ENCODE peak calls at places on chromosomes 12 and 14, in seven cellular contexts. One of them, this sample, is unnamed.

GRCh38 chr14:86057018-86057667 is 527.2 kb downstream of the FLRT2 start:
- DNase-seq in B cell: no peak
- DNase-seq in nephron progenitor cell: peak
- DNase-seq in cardiac muscle cell: peak
- DNase-seq in hippocampal formation: peak
- DNase-seq in mesothelial cell of epicardium: no peak
- DNase-seq in SJSA1: no peak
- DNase-seq in this sample: no peak

GRCh38 chr14:52951730-52952481 is 1.1 kb upstream of the FERMT2 start:
- DNase-seq in mesothelial cell of epicardium: no peak
- DNase-seq in B cell: no peak
- DNase-seq in cardiac muscle cell: peak
- DNase-seq in SJSA1: peak
- DNase-seq in hippocampal formation: peak
- DNase-seq in nephron progenitor cell: peak
- DNase-seq in this sample: peak

GRCh38 chr12:10361622-10362021 is 28.2 kb downstream of the KLRK1 start:
- DNase-seq in B cell: no peak
- DNase-seq in cardiac muscle cell: peak
- DNase-seq in nephron progenitor cell: no peak
- DNase-seq in hippocampal formation: no peak
- DNase-seq in SJSA1: no peak
- DNase-seq in mesothelial cell of epicardium: no peak
- DNase-seq in this sample: no peak

GRCh38 chr12:25800101-25800500 is 158.4 kb upstream of the RASSF8 start:
- DNase-seq in SJSA1: no peak
- DNase-seq in hippocampal formation: no peak
- DNase-seq in mesothelial cell of epicardium: no peak
- DNase-seq in cardiac muscle cell: peak
- DNase-seq in nephron progenitor cell: no peak
- DNase-seq in B cell: no peak
- DNase-seq in this sample: no peak

GRCh38 chr12:69822205-69822860 is 2.7 kb upstream of the MYRFL start:
- DNase-seq in mesothelial cell of epicardium: no peak
- DNase-seq in SJSA1: no peak
- DNase-seq in nephron progenitor cell: no peak
- DNase-seq in B cell: no peak
- DNase-seq in hippocampal formation: no peak
- DNase-seq in cardiac muscle cell: no peak
- DNase-seq in this sample: no peak

GRCh38 chr12:59839514-59839913 is 243.7 kb downstream of the SLC16A7 start:
- DNase-seq in nephron progenitor cell: no peak
- DNase-seq in mesothelial cell of epicardium: no peak
- DNase-seq in B cell: no peak
- DNase-seq in hippocampal formation: no peak
- DNase-seq in cardiac muscle cell: peak
- DNase-seq in SJSA1: no peak
- DNase-seq in this sample: no peak

GRCh38 chr12:79925492-79925891 is 9.4 kb downstream of the PPP1R12A start:
- DNase-seq in SJSA1: peak
- DNase-seq in mesothelial cell of epicardium: no peak
- DNase-seq in hippocampal formation: no peak
- DNase-seq in nephron progenitor cell: no peak
- DNase-seq in cardiac muscle cell: peak
- DNase-seq in B cell: no peak
- DNase-seq in this sample: no peak

GRCh38 chr14:94174622-94175402 is 690 bp downstream of the PPP4R4 start:
- DNase-seq in B cell: no peak
- DNase-seq in SJSA1: no peak
- DNase-seq in nephron progenitor cell: peak
- DNase-seq in hippocampal formation: no peak
- DNase-seq in mesothelial cell of epicardium: no peak
- DNase-seq in cardiac muscle cell: no peak
- DNase-seq in this sample: no peak

GRCh38 chr14:92586001-92586947 is 72.7 kb downstream of the RIN3 start:
- DNase-seq in nephron progenitor cell: no peak
- DNase-seq in SJSA1: peak
- DNase-seq in hippocampal formation: no peak
- DNase-seq in mesothelial cell of epicardium: no peak
- DNase-seq in cardiac muscle cell: peak
- DNase-seq in B cell: no peak
- DNase-seq in this sample: no peak

GRCh38 chr12:13980548-13981295 is 680 bp downstream of the GRIN2B start:
- DNase-seq in B cell: no peak
- DNase-seq in mesothelial cell of epicardium: peak
- DNase-seq in hippocampal formation: no peak
- DNase-seq in nephron progenitor cell: peak
- DNase-seq in cardiac muscle cell: no peak
- DNase-seq in SJSA1: no peak
- DNase-seq in this sample: peak

GRCh38 chr12:54933381-54933780 is 51.2 kb downstream of the TESPA1 start:
- DNase-seq in mesothelial cell of epicardium: no peak
- DNase-seq in B cell: no peak
- DNase-seq in hippocampal formation: no peak
- DNase-seq in SJSA1: no peak
- DNase-seq in cardiac muscle cell: peak
- DNase-seq in nephron progenitor cell: no peak
- DNase-seq in this sample: no peak

GRCh38 chr12:78864483-78865296 is at the start of gene SYT1:
- DNase-seq in cardiac muscle cell: peak
- DNase-seq in SJSA1: peak
- DNase-seq in mesothelial cell of epicardium: peak
- DNase-seq in hippocampal formation: peak
- DNase-seq in B cell: no peak
- DNase-seq in nephron progenitor cell: peak
- DNase-seq in this sample: peak

GRCh38 chr12:49798934-49799333 is 29.3 kb downstream of the NCKAP5L start:
- DNase-seq in mesothelial cell of epicardium: no peak
- DNase-seq in cardiac muscle cell: no peak
- DNase-seq in nephron progenitor cell: no peak
- DNase-seq in SJSA1: no peak
- DNase-seq in hippocampal formation: no peak
- DNase-seq in B cell: no peak
- DNase-seq in this sample: no peak

GRCh38 chr14:88551094-88551870 is 3.5 kb downstream of the PTPN21 start:
- DNase-seq in mesothelial cell of epicardium: peak
- DNase-seq in SJSA1: peak
- DNase-seq in cardiac muscle cell: peak
- DNase-seq in hippocampal formation: peak
- DNase-seq in nephron progenitor cell: peak
- DNase-seq in B cell: no peak
- DNase-seq in this sample: peak

GRCh38 chr14:33762462-33762861 is 188.4 kb downstream of the EGLN3 start:
- DNase-seq in hippocampal formation: no peak
- DNase-seq in B cell: no peak
- DNase-seq in nephron progenitor cell: no peak
- DNase-seq in SJSA1: peak
- DNase-seq in mesothelial cell of epicardium: no peak
- DNase-seq in cardiac muscle cell: peak
- DNase-seq in this sample: no peak

GRCh38 chr12:5260591-5261086 is 171.3 kb upstream of the NTF3 start:
- DNase-seq in cardiac muscle cell: no peak
- DNase-seq in nephron progenitor cell: no peak
- DNase-seq in hippocampal formation: no peak
- DNase-seq in mesothelial cell of epicardium: no peak
- DNase-seq in B cell: no peak
- DNase-seq in SJSA1: no peak
- DNase-seq in this sample: no peak

GRCh38 chr14:89911018-89911919 is 43.3 kb downstream of the EFCAB11 start:
- DNase-seq in hippocampal formation: peak
- DNase-seq in cardiac muscle cell: peak
- DNase-seq in mesothelial cell of epicardium: peak
- DNase-seq in B cell: no peak
- DNase-seq in nephron progenitor cell: no peak
- DNase-seq in SJSA1: peak
- DNase-seq in this sample: peak

GRCh38 chr12:15590180-15590826 is 198.9 kb downstream of the EPS8 start:
- DNase-seq in nephron progenitor cell: peak
- DNase-seq in B cell: peak
- DNase-seq in mesothelial cell of epicardium: peak
- DNase-seq in cardiac muscle cell: peak
- DNase-seq in hippocampal formation: peak
- DNase-seq in SJSA1: peak
- DNase-seq in this sample: peak

GRCh38 chr12:49377386-49377785 is 10.1 kb downstream of the SPATS2 start:
- DNase-seq in hippocampal formation: no peak
- DNase-seq in nephron progenitor cell: no peak
- DNase-seq in B cell: no peak
- DNase-seq in mesothelial cell of epicardium: no peak
- DNase-seq in cardiac muscle cell: no peak
- DNase-seq in SJSA1: no peak
- DNase-seq in this sample: no peak

GRCh38 chr12:33180921-33181320 is 258.7 kb downstream of the SYT10 start:
- DNase-seq in B cell: no peak
- DNase-seq in hippocampal formation: no peak
- DNase-seq in cardiac muscle cell: no peak
- DNase-seq in mesothelial cell of epicardium: no peak
- DNase-seq in SJSA1: peak
- DNase-seq in nephron progenitor cell: no peak
- DNase-seq in this sample: no peak

GRCh38 chr12:71431991-71432390 is 7.6 kb upstream of the LGR5 start:
- DNase-seq in cardiac muscle cell: no peak
- DNase-seq in nephron progenitor cell: no peak
- DNase-seq in SJSA1: peak
- DNase-seq in hippocampal formation: no peak
- DNase-seq in B cell: no peak
- DNase-seq in mesothelial cell of epicardium: no peak
- DNase-seq in this sample: no peak

GRCh38 chr14:79265366-79265765 is 945.9 kb downstream of the DIO2 start:
- DNase-seq in SJSA1: no peak
- DNase-seq in mesothelial cell of epicardium: no peak
- DNase-seq in nephron progenitor cell: no peak
- DNase-seq in hippocampal formation: no peak
- DNase-seq in cardiac muscle cell: no peak
- DNase-seq in B cell: no peak
- DNase-seq in this sample: no peak

GRCh38 chr12:62205348-62205747 is 54.9 kb upstream of the USP15 start:
- DNase-seq in mesothelial cell of epicardium: no peak
- DNase-seq in cardiac muscle cell: no peak
- DNase-seq in nephron progenitor cell: no peak
- DNase-seq in SJSA1: no peak
- DNase-seq in hippocampal formation: no peak
- DNase-seq in B cell: no peak
- DNase-seq in this sample: no peak

GRCh38 chr12:121111684-121112083 is 21.0 kb upstream of the P2RX7 start:
- DNase-seq in nephron progenitor cell: no peak
- DNase-seq in mesothelial cell of epicardium: no peak
- DNase-seq in cardiac muscle cell: no peak
- DNase-seq in B cell: no peak
- DNase-seq in hippocampal formation: no peak
- DNase-seq in SJSA1: no peak
- DNase-seq in this sample: no peak

GRCh38 chr14:99047436-99048110 is 224.4 kb downstream of the BCL11B start:
- DNase-seq in mesothelial cell of epicardium: no peak
- DNase-seq in SJSA1: peak
- DNase-seq in nephron progenitor cell: no peak
- DNase-seq in cardiac muscle cell: no peak
- DNase-seq in hippocampal formation: no peak
- DNase-seq in B cell: no peak
- DNase-seq in this sample: no peak

GRCh38 chr14:34355584-34356266 is 106.3 kb downstream of the SPTSSA start:
- DNase-seq in nephron progenitor cell: no peak
- DNase-seq in B cell: no peak
- DNase-seq in hippocampal formation: peak
- DNase-seq in cardiac muscle cell: peak
- DNase-seq in SJSA1: peak
- DNase-seq in mesothelial cell of epicardium: no peak
- DNase-seq in this sample: no peak

GRCh38 chr12:99138397-99138796 is 493.3 kb downstream of the APAF1 start:
- DNase-seq in mesothelial cell of epicardium: no peak
- DNase-seq in hippocampal formation: no peak
- DNase-seq in cardiac muscle cell: no peak
- DNase-seq in SJSA1: no peak
- DNase-seq in B cell: no peak
- DNase-seq in nephron progenitor cell: no peak
- DNase-seq in this sample: no peak

GRCh38 chr12:75086086-75087038 is 123.3 kb downstream of the KCNC2 start:
- DNase-seq in hippocampal formation: no peak
- DNase-seq in nephron progenitor cell: no peak
- DNase-seq in cardiac muscle cell: no peak
- DNase-seq in mesothelial cell of epicardium: no peak
- DNase-seq in B cell: no peak
- DNase-seq in SJSA1: no peak
- DNase-seq in this sample: no peak

GRCh38 chr12:108640802-108641445 is 7.2 kb upstream of the SELPLG start:
- DNase-seq in cardiac muscle cell: peak
- DNase-seq in B cell: no peak
- DNase-seq in nephron progenitor cell: no peak
- DNase-seq in hippocampal formation: no peak
- DNase-seq in mesothelial cell of epicardium: no peak
- DNase-seq in SJSA1: peak
- DNase-seq in this sample: peak

GRCh38 chr12:89163918-89164317 is 188.4 kb downstream of the DUSP6 start:
- DNase-seq in B cell: no peak
- DNase-seq in nephron progenitor cell: no peak
- DNase-seq in cardiac muscle cell: no peak
- DNase-seq in SJSA1: no peak
- DNase-seq in mesothelial cell of epicardium: no peak
- DNase-seq in hippocampal formation: no peak
- DNase-seq in this sample: no peak

GRCh38 chr12:118065380-118065779 is 4.4 kb upstream of the WSB2 start:
- DNase-seq in B cell: no peak
- DNase-seq in SJSA1: no peak
- DNase-seq in nephron progenitor cell: no peak
- DNase-seq in cardiac muscle cell: no peak
- DNase-seq in mesothelial cell of epicardium: no peak
- DNase-seq in hippocampal formation: no peak
- DNase-seq in this sample: no peak

GRCh38 chr12:57152408-57153038 is 5.1 kb upstream of the LRP1-AS start:
- DNase-seq in B cell: no peak
- DNase-seq in SJSA1: no peak
- DNase-seq in nephron progenitor cell: no peak
- DNase-seq in cardiac muscle cell: peak
- DNase-seq in hippocampal formation: no peak
- DNase-seq in mesothelial cell of epicardium: no peak
- DNase-seq in this sample: no peak

GRCh38 chr12:125069616-125070015 is 4.4 kb downstream of the AACS start:
- DNase-seq in SJSA1: no peak
- DNase-seq in hippocampal formation: no peak
- DNase-seq in nephron progenitor cell: no peak
- DNase-seq in B cell: no peak
- DNase-seq in cardiac muscle cell: no peak
- DNase-seq in mesothelial cell of epicardium: no peak
- DNase-seq in this sample: no peak

GRCh38 chr12:34400423-34400881 is 378.2 kb downstream of the ALG10 start:
- DNase-seq in mesothelial cell of epicardium: peak
- DNase-seq in hippocampal formation: no peak
- DNase-seq in SJSA1: no peak
- DNase-seq in nephron progenitor cell: no peak
- DNase-seq in cardiac muscle cell: no peak
- DNase-seq in B cell: no peak
- DNase-seq in this sample: no peak

GRCh38 chr12:46268617-46269428 is at the start of gene SLC38A1:
- DNase-seq in cardiac muscle cell: peak
- DNase-seq in SJSA1: peak
- DNase-seq in mesothelial cell of epicardium: peak
- DNase-seq in nephron progenitor cell: peak
- DNase-seq in B cell: peak
- DNase-seq in hippocampal formation: peak
- DNase-seq in this sample: peak

GRCh38 chr12:130456375-130457199 is 118.9 kb downstream of the PIWIL1 start:
- DNase-seq in hippocampal formation: no peak
- DNase-seq in SJSA1: no peak
- DNase-seq in mesothelial cell of epicardium: no peak
- DNase-seq in nephron progenitor cell: no peak
- DNase-seq in B cell: no peak
- DNase-seq in cardiac muscle cell: no peak
- DNase-seq in this sample: peak

This sample was measured in body of pancreas.